ENCODE peak calls at places on chromosome 9, in nine cellular contexts. One of them, this sample, is unnamed.

GRCh38 chr9:88528356-88528755 is 6.6 kb upstream of the NXNL2 start:
- DNase-seq in upper lobe of left lung: no peak
- DNase-seq in mesenchymal stem cell: peak
- DNase-seq in left ventricle myocardium inferior: no peak
- DNase-seq in tibial artery: no peak
- DNase-seq in psoas muscle: no peak
- DNase-seq in pancreas: no peak
- DNase-seq in adrenal gland: no peak
- DNase-seq in RWPE1: no peak
- DNase-seq in this sample: no peak

GRCh38 chr9:25427898-25428297 is 250.3 kb downstream of the TUSC1 start:
- DNase-seq in upper lobe of left lung: no peak
- DNase-seq in mesenchymal stem cell: no peak
- DNase-seq in left ventricle myocardium inferior: no peak
- DNase-seq in tibial artery: no peak
- DNase-seq in psoas muscle: no peak
- DNase-seq in pancreas: no peak
- DNase-seq in adrenal gland: no peak
- DNase-seq in RWPE1: no peak
- DNase-seq in this sample: no peak

GRCh38 chr9:73042155-73042554 is 89.3 kb upstream of the ALDH1A1 start:
- DNase-seq in upper lobe of left lung: no peak
- DNase-seq in mesenchymal stem cell: peak
- DNase-seq in left ventricle myocardium inferior: no peak
- DNase-seq in tibial artery: no peak
- DNase-seq in psoas muscle: no peak
- DNase-seq in pancreas: no peak
- DNase-seq in adrenal gland: no peak
- DNase-seq in RWPE1: peak
- DNase-seq in this sample: no peak

GRCh38 chr9:123825337-123825736 is 104.6 kb downstream of the DENND1A start:
- DNase-seq in upper lobe of left lung: no peak
- DNase-seq in mesenchymal stem cell: peak
- DNase-seq in left ventricle myocardium inferior: no peak
- DNase-seq in tibial artery: no peak
- DNase-seq in psoas muscle: no peak
- DNase-seq in pancreas: no peak
- DNase-seq in adrenal gland: no peak
- DNase-seq in RWPE1: peak
- DNase-seq in this sample: no peak

GRCh38 chr9:16571127-16571848 is 299.2 kb downstream of the BNC2 start:
- DNase-seq in upper lobe of left lung: no peak
- DNase-seq in mesenchymal stem cell: no peak
- DNase-seq in left ventricle myocardium inferior: no peak
- DNase-seq in tibial artery: no peak
- DNase-seq in psoas muscle: no peak
- DNase-seq in pancreas: no peak
- DNase-seq in adrenal gland: no peak
- DNase-seq in RWPE1: no peak
- DNase-seq in this sample: no peak

GRCh38 chr9:18543406-18543965 is 69.5 kb downstream of the ADAMTSL1 start:
- DNase-seq in upper lobe of left lung: no peak
- DNase-seq in mesenchymal stem cell: peak
- DNase-seq in left ventricle myocardium inferior: no peak
- DNase-seq in tibial artery: no peak
- DNase-seq in psoas muscle: no peak
- DNase-seq in pancreas: no peak
- DNase-seq in adrenal gland: peak
- DNase-seq in RWPE1: peak
- DNase-seq in this sample: no peak

GRCh38 chr9:129968690-129969485 is 74.1 kb downstream of the FNBP1 start:
- DNase-seq in upper lobe of left lung: no peak
- DNase-seq in mesenchymal stem cell: peak
- DNase-seq in left ventricle myocardium inferior: no peak
- DNase-seq in tibial artery: no peak
- DNase-seq in psoas muscle: no peak
- DNase-seq in pancreas: no peak
- DNase-seq in adrenal gland: peak
- DNase-seq in RWPE1: peak
- DNase-seq in this sample: peak

GRCh38 chr9:124733964-124734740 is 37.0 kb downstream of the NR6A1 start:
- DNase-seq in upper lobe of left lung: peak
- DNase-seq in mesenchymal stem cell: no peak
- DNase-seq in left ventricle myocardium inferior: no peak
- DNase-seq in tibial artery: no peak
- DNase-seq in psoas muscle: no peak
- DNase-seq in pancreas: no peak
- DNase-seq in adrenal gland: no peak
- DNase-seq in RWPE1: peak
- DNase-seq in this sample: peak

GRCh38 chr9:121274851-121275250 is 6.9 kb downstream of the GSN start:
- DNase-seq in upper lobe of left lung: no peak
- DNase-seq in mesenchymal stem cell: no peak
- DNase-seq in left ventricle myocardium inferior: no peak
- DNase-seq in tibial artery: no peak
- DNase-seq in psoas muscle: no peak
- DNase-seq in pancreas: no peak
- DNase-seq in adrenal gland: no peak
- DNase-seq in RWPE1: no peak
- DNase-seq in this sample: no peak

GRCh38 chr9:121277518-121278275 is 9.7 kb downstream of the GSN start:
- DNase-seq in upper lobe of left lung: no peak
- DNase-seq in mesenchymal stem cell: peak
- DNase-seq in left ventricle myocardium inferior: no peak
- DNase-seq in tibial artery: no peak
- DNase-seq in psoas muscle: no peak
- DNase-seq in pancreas: no peak
- DNase-seq in adrenal gland: no peak
- DNase-seq in RWPE1: no peak
- DNase-seq in this sample: no peak

GRCh38 chr9:121278535-121279169 is 10.7 kb downstream of the GSN start:
- DNase-seq in upper lobe of left lung: peak
- DNase-seq in mesenchymal stem cell: peak
- DNase-seq in left ventricle myocardium inferior: no peak
- DNase-seq in tibial artery: peak
- DNase-seq in psoas muscle: peak
- DNase-seq in pancreas: no peak
- DNase-seq in adrenal gland: peak
- DNase-seq in RWPE1: peak
- DNase-seq in this sample: no peak

GRCh38 chr9:121275781-121276658 is 8.1 kb downstream of the GSN start:
- DNase-seq in upper lobe of left lung: no peak
- DNase-seq in mesenchymal stem cell: no peak
- DNase-seq in left ventricle myocardium inferior: no peak
- DNase-seq in tibial artery: no peak
- DNase-seq in psoas muscle: no peak
- DNase-seq in pancreas: no peak
- DNase-seq in adrenal gland: no peak
- DNase-seq in RWPE1: no peak
- DNase-seq in this sample: no peak

DNA sequence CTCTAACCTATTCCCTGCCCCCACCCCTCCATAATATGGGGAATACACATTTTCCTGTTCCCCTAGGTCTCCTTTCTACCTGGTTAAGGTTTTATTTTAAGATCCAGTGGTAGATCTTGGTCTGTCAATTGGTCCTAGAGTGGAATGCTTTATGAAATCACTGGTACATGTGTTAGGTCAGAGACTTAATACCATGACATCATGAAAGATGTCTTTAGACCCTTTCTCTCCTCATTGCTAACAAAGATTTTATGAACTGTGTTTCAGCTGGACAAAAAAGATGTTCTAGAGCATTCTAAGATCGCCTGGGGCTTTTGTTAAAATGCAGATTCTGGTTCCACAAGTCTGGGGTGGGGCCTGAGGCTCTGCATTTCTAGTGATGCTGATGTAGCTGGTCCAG is 9.1 kb downstream of the GSN start:
- DNase-seq in upper lobe of left lung: no peak
- DNase-seq in mesenchymal stem cell: peak
- DNase-seq in left ventricle myocardium inferior: no peak
- DNase-seq in tibial artery: no peak
- DNase-seq in psoas muscle: no peak
- DNase-seq in pancreas: no peak
- DNase-seq in adrenal gland: no peak
- DNase-seq in RWPE1: no peak
- DNase-seq in this sample: no peak
- H3K27ac ChIP-seq in upper lobe of left lung: no peak
- H3K27ac ChIP-seq in mesenchymal stem cell: peak
- H3K27ac ChIP-seq in left ventricle myocardium inferior: peak
- H3K27ac ChIP-seq in tibial artery: peak
- H3K27ac ChIP-seq in psoas muscle: no peak
- H3K27ac ChIP-seq in pancreas: peak
- H3K27ac ChIP-seq in adrenal gland: no peak
- H3K27ac ChIP-seq in RWPE1: no peak
- H3K27ac ChIP-seq in this sample: no peak

GRCh38 chr9:113056191-113057106 is at the start of gene ZFP37:
- DNase-seq in upper lobe of left lung: peak
- DNase-seq in mesenchymal stem cell: peak
- DNase-seq in left ventricle myocardium inferior: peak
- DNase-seq in tibial artery: peak
- DNase-seq in psoas muscle: peak
- DNase-seq in pancreas: peak
- DNase-seq in adrenal gland: peak
- DNase-seq in RWPE1: peak
- DNase-seq in this sample: peak
- H3K27ac ChIP-seq in upper lobe of left lung: peak
- H3K27ac ChIP-seq in mesenchymal stem cell: peak
- H3K27ac ChIP-seq in left ventricle myocardium inferior: peak
- H3K27ac ChIP-seq in tibial artery: peak
- H3K27ac ChIP-seq in psoas muscle: peak
- H3K27ac ChIP-seq in pancreas: peak
- H3K27ac ChIP-seq in adrenal gland: no peak
- H3K27ac ChIP-seq in RWPE1: peak
- H3K27ac ChIP-seq in this sample: peak

GRCh38 chr9:92611621-92612275 is 58.2 kb downstream of the IPPK start:
- DNase-seq in upper lobe of left lung: no peak
- DNase-seq in mesenchymal stem cell: no peak
- DNase-seq in left ventricle myocardium inferior: no peak
- DNase-seq in tibial artery: no peak
- DNase-seq in psoas muscle: no peak
- DNase-seq in pancreas: no peak
- DNase-seq in adrenal gland: no peak
- DNase-seq in RWPE1: no peak
- DNase-seq in this sample: no peak
- H3K27ac ChIP-seq in upper lobe of left lung: no peak
- H3K27ac ChIP-seq in mesenchymal stem cell: no peak
- H3K27ac ChIP-seq in left ventricle myocardium inferior: peak
- H3K27ac ChIP-seq in tibial artery: no peak
- H3K27ac ChIP-seq in psoas muscle: no peak
- H3K27ac ChIP-seq in pancreas: no peak
- H3K27ac ChIP-seq in adrenal gland: no peak
- H3K27ac ChIP-seq in RWPE1: peak
- H3K27ac ChIP-seq in this sample: no peak

GRCh38 chr9:126986506-126986951 is 71.9 kb downstream of the RALGPS1 start:
- DNase-seq in upper lobe of left lung: no peak
- DNase-seq in mesenchymal stem cell: no peak
- DNase-seq in left ventricle myocardium inferior: no peak
- DNase-seq in tibial artery: no peak
- DNase-seq in psoas muscle: no peak
- DNase-seq in pancreas: no peak
- DNase-seq in adrenal gland: no peak
- DNase-seq in RWPE1: peak
- DNase-seq in this sample: no peak

GRCh38 chr9:126991170-126991569 is 76.6 kb downstream of the RALGPS1 start:
- DNase-seq in upper lobe of left lung: no peak
- DNase-seq in mesenchymal stem cell: no peak
- DNase-seq in left ventricle myocardium inferior: no peak
- DNase-seq in tibial artery: no peak
- DNase-seq in psoas muscle: no peak
- DNase-seq in pancreas: no peak
- DNase-seq in adrenal gland: no peak
- DNase-seq in RWPE1: no peak
- DNase-seq in this sample: no peak

GRCh38 chr9:126989847-126990821 is 75.6 kb downstream of the RALGPS1 start:
- DNase-seq in upper lobe of left lung: no peak
- DNase-seq in mesenchymal stem cell: no peak
- DNase-seq in left ventricle myocardium inferior: peak
- DNase-seq in tibial artery: peak
- DNase-seq in psoas muscle: peak
- DNase-seq in pancreas: no peak
- DNase-seq in adrenal gland: peak
- DNase-seq in RWPE1: no peak
- DNase-seq in this sample: peak

GRCh38 chr9:126985870-126986498 is 71.4 kb downstream of the RALGPS1 start:
- DNase-seq in upper lobe of left lung: peak
- DNase-seq in mesenchymal stem cell: peak
- DNase-seq in left ventricle myocardium inferior: peak
- DNase-seq in tibial artery: peak
- DNase-seq in psoas muscle: peak
- DNase-seq in pancreas: no peak
- DNase-seq in adrenal gland: peak
- DNase-seq in RWPE1: peak
- DNase-seq in this sample: peak

DNA sequence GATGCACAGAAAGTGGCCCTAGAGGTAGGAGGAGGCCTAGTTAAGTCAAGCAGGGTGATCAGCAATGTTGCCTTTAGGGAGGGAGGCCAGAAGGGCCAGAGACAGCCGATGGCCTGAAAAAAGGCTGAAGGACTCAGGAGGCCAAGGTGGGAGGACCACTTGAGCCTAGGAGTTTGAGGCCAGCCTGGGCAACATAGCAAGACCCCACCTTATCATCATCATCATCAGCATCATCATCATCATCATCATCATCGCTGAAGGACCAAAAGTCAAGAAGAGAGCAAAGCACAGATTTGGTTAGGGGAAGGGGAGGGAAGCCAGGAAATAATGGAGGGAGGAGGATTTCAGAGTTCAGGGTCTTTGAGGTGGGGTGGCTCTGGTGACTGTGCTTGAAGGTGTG is 74.3 kb downstream of the RALGPS1 start:
- DNase-seq in upper lobe of left lung: no peak
- DNase-seq in mesenchymal stem cell: no peak
- DNase-seq in left ventricle myocardium inferior: no peak
- DNase-seq in tibial artery: no peak
- DNase-seq in psoas muscle: no peak
- DNase-seq in pancreas: no peak
- DNase-seq in adrenal gland: no peak
- DNase-seq in RWPE1: no peak
- DNase-seq in this sample: no peak
- H3K27ac ChIP-seq in upper lobe of left lung: peak
- H3K27ac ChIP-seq in mesenchymal stem cell: no peak
- H3K27ac ChIP-seq in left ventricle myocardium inferior: peak
- H3K27ac ChIP-seq in tibial artery: no peak
- H3K27ac ChIP-seq in psoas muscle: no peak
- H3K27ac ChIP-seq in pancreas: no peak
- H3K27ac ChIP-seq in adrenal gland: no peak
- H3K27ac ChIP-seq in RWPE1: no peak
- H3K27ac ChIP-seq in this sample: peak

DNA sequence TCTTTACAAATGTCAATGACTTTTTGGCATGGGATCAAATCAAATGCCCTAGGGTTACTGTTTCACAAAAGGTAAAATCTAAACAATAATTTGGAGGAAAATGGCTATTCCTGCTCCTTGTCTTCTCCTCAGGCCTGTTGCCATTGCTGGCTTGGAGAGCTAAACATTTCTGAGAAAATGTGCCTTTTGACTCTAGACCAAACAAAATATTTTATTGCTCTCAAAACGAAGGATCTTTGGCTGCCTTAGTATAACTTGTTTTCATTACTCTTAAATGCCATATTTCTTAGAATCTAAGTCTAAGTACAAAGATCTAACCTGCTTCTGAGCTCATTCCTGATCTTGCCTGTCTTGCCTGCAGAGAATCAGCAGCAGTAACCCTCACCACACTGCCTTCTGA is 116.6 kb downstream of the MUSK start:
- DNase-seq in upper lobe of left lung: no peak
- DNase-seq in mesenchymal stem cell: no peak
- DNase-seq in left ventricle myocardium inferior: no peak
- DNase-seq in tibial artery: no peak
- DNase-seq in psoas muscle: no peak
- DNase-seq in pancreas: no peak
- DNase-seq in adrenal gland: no peak
- DNase-seq in RWPE1: no peak
- DNase-seq in this sample: no peak
- H3K27ac ChIP-seq in upper lobe of left lung: no peak
- H3K27ac ChIP-seq in mesenchymal stem cell: no peak
- H3K27ac ChIP-seq in left ventricle myocardium inferior: no peak
- H3K27ac ChIP-seq in tibial artery: peak
- H3K27ac ChIP-seq in psoas muscle: no peak
- H3K27ac ChIP-seq in pancreas: no peak
- H3K27ac ChIP-seq in adrenal gland: no peak
- H3K27ac ChIP-seq in RWPE1: no peak
- H3K27ac ChIP-seq in this sample: no peak

This sample was measured in Peyer's patch.